ENCODE peak calls at places on chromosomes 4 and X, in six cellular contexts. H is transverse colon, F is GM12865, Y is GM23338, M is astrocyte, X is coronary artery. W is an unnamed sample.

GRCh38 chrX:20066968-20067708 is 49.6 kb downstream of the MAP7D2 start:
- DNase-seq in H (peak; percentile 22), F (peak; percentile 63), Y (peak; percentile 50), M (peak; percentile 43), X (no peak), W (no peak)

GRCh38 chrX:134548257-134548732 is 88.3 kb downstream of the HPRT1 start:
- DNase-seq in H (no peak), F (peak; percentile 63), Y (peak; percentile 27), M (no peak), X (no peak), W (no peak)

GRCh38 chr4:98828801-98829200 is 100.1 kb downstream of the EIF4E start:
- DNase-seq in H (peak; percentile 13), F (peak; percentile 18), Y (peak; percentile 59), M (no peak), X (no peak), W (no peak)

GRCh38 chrX:21493226-21493850 is 119.1 kb downstream of the CNKSR2 start:
- DNase-seq in H (no peak), F (no peak), Y (no peak), M (peak; percentile 57), X (no peak), W (no peak)

GRCh38 chr4:149684516-149684915 is 131.1 kb downstream of the IQCM start:
- DNase-seq in H (no peak), F (no peak), Y (no peak), M (peak; percentile 61), X (no peak), W (no peak)

GRCh38 chrX:127578395-127578794 is 473.8 kb downstream of the ACTRT1 start:
- DNase-seq in H (no peak), F (no peak), Y (no peak), M (no peak), X (no peak), W (no peak)

GRCh38 chrX:117854806-117855205 is 261.8 kb downstream of the KLHL13 start:
- DNase-seq in H (no peak), F (no peak), Y (no peak), M (no peak), X (no peak), W (no peak)

GRCh38 chr4:90127223-90127705 is at the start of gene CCSER1:
- DNase-seq in H (peak; percentile 86), F (peak; percentile 83), Y (peak; percentile 64), M (peak; percentile 71), X (peak; percentile 74), W (no peak)

GRCh38 chr4:886244-886643 is 45.9 kb downstream of the GAK start:
- DNase-seq in H (no peak), F (no peak), Y (no peak), M (no peak), X (no peak), W (no peak)

GRCh38 chrX:53256446-53257041 is 24.8 kb downstream of the IQSEC2 start:
- DNase-seq in H (no peak), F (no peak), Y (peak; percentile 38), M (no peak), X (no peak), W (no peak)

GRCh38 chrX:94751611-94752010 is 1077.6 kb downstream of the FAM133A start:
- DNase-seq in H (no peak), F (no peak), Y (peak; percentile 18), M (no peak), X (no peak), W (no peak)

GRCh38 chr4:185283723-185284122 is 74.3 kb downstream of the SNX25 start:
- DNase-seq in H (no peak), F (no peak), Y (no peak), M (peak; percentile 52), X (no peak), W (peak; percentile 35)

GRCh38 chrX:134718329-134719317 is 60.4 kb upstream of the PLAC1 start:
- DNase-seq in H (no peak), F (peak; percentile 69), Y (peak; percentile 8), M (peak; percentile 94), X (no peak), W (peak; percentile 67)

GRCh38 chr4:86367577-86367976 is 7.7 kb upstream of the MAPK10 start:
- DNase-seq in H (no peak), F (no peak), Y (no peak), M (no peak), X (no peak), W (no peak)

GRCh38 chr4:140150636-140150885 is 3.4 kb downstream of the MAML3 start:
- DNase-seq in H (peak; percentile 88), F (no peak), Y (no peak), M (no peak), X (no peak), W (no peak)

GRCh38 chr4:161183729-161184128 is 980.1 kb downstream of the FSTL5 start:
- DNase-seq in H (no peak), F (no peak), Y (no peak), M (no peak), X (no peak), W (no peak)

GRCh38 chr4:184936071-184936470 is 82.2 kb upstream of the HELT start:
- DNase-seq in H (no peak), F (no peak), Y (no peak), M (no peak), X (no peak), W (no peak)

GRCh38 chr4:121758896-121759568 is 5.9 kb downstream of the SMIM43 start:
- DNase-seq in H (no peak), F (no peak), Y (no peak), M (no peak), X (no peak), W (no peak)

GRCh38 chr4:57374866-57375595 is 264.8 kb upstream of the IGFBP7 start:
- DNase-seq in H (no peak), F (no peak), Y (peak; percentile 15), M (peak; percentile 61), X (no peak), W (no peak)

GRCh38 chrX:154714925-154715324 is 36.0 kb downstream of the GAB3 start:
- DNase-seq in H (peak; percentile 33), F (peak; percentile 62), Y (peak; percentile 60), M (no peak), X (no peak), W (no peak)

GRCh38 chr4:37644962-37645361 is 41.2 kb downstream of the RELL1 start:
- DNase-seq in H (no peak), F (no peak), Y (no peak), M (peak; percentile 65), X (no peak), W (peak; percentile 28)

GRCh38 chr4:47209833-47210232 is 178.5 kb downstream of the GABRB1 start:
- DNase-seq in H (no peak), F (no peak), Y (no peak), M (peak; percentile 92), X (no peak), W (no peak)

GRCh38 chrX:17968367-17968766 is 107.3 kb upstream of the RAI2 start:
- DNase-seq in H (no peak), F (no peak), Y (no peak), M (no peak), X (no peak), W (no peak)

GRCh38 chr4:2081540-2081939 is 22.4 kb downstream of the NAT8L start:
- DNase-seq in H (no peak), F (no peak), Y (no peak), M (no peak), X (peak; percentile 55), W (no peak)

GRCh38 chr4:38075370-38076152 is 115.4 kb downstream of the PTTG2 start:
- DNase-seq in H (peak; percentile 42), F (peak; percentile 57), Y (no peak), M (peak; percentile 26), X (no peak), W (no peak)

GRCh38 chrX:24146283-24146865 is 3.2 kb upstream of the ZFX start:
- DNase-seq in H (no peak), F (no peak), Y (no peak), M (no peak), X (no peak), W (no peak)

GRCh38 chrX:138128025-138128671 is 562.2 kb downstream of the ZIC3 start:
- DNase-seq in H (no peak), F (peak; percentile 37), Y (peak; percentile 55), M (peak; percentile 9), X (no peak), W (peak; percentile 3)

GRCh38 chrX:133984857-133985163 is 584 bp downstream of the GPC3 start:
- DNase-seq in H (no peak), F (no peak), Y (peak; percentile 11), M (no peak), X (no peak), W (no peak)

GRCh38 chr4:118032691-118033090 is 1.6 kb upstream of the NDST3 start:
- DNase-seq in H (no peak), F (no peak), Y (peak; percentile 30), M (peak; percentile 44), X (no peak), W (no peak)

DNA sequence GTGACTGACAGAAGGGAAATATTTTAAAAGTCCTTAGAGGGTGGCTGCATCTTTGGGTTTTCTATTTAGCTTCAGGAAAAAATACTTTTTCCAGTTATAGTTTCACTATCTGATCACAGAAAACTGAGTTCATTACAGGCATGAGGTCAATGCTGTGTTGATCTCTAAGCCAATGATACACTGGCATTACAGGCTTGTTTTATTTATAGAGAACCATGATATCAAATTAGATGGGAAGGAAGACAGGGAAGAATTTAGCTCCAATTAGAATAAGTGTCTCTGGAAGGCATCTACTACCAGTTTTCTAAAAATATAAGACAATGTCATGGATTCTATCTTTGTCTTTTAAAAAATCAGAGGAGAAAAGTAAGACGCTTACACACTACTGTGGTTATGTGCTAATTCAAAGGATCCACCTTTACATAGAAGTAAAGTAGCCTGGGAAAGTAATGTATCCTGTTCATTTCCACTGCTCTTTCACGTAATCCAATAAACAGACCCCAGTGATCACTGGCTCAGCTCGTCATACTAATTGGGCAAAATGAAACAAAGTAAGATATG is 344.5 kb upstream of the PPARGC1A start:
- DNase-seq in H (no peak), F (no peak), Y (no peak), M (no peak), X (no peak), W (no peak)
- TF ChIP-seq CTCF in H (no peak), F (no peak), Y (no peak), M (no peak), X (no peak), W (no peak)

GRCh38 chrX:146881521-146881920 is 67.0 kb upstream of the CXorf51A start:
- DNase-seq in H (no peak), F (no peak), Y (no peak), M (no peak), X (no peak), W (no peak)

GRCh38 chrX:146887020-146887419 is 72.5 kb upstream of the CXorf51A start:
- DNase-seq in H (no peak), F (no peak), Y (no peak), M (no peak), X (no peak), W (no peak)
- TF ChIP-seq CTCF in H (no peak), F (no peak), Y (no peak), M (no peak), X (no peak), W (no peak)

GRCh38 chr4:80033581-80033980 is 39.4 kb downstream of the ANTXR2 start:
- DNase-seq in H (no peak), F (no peak), Y (peak; percentile 28), M (no peak), X (no peak), W (no peak)
- TF ChIP-seq CTCF in H (no peak), F (no peak), Y (peak; percentile 18), M (peak; percentile 2), X (no peak), W (peak; percentile 3)

DNA sequence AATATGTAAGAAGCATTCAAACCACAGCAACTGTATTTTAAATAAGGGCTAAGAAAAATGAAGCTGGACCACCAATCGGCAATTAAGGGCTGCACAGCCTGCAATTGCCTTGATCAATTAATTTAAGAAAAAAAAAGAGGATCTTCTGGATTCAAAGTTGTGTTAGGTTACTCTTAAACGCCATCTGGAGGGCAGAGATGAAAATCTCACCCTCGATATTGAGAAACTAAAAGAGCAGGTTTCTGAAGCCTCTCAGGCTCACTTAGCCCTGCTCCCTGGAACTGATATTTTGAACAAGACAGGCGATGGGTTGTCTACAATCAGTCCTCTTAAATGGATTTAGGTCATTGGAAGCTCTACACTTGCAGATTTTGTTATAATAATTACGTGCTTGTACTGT is 579.4 kb downstream of the GRXCR1 start:
- DNase-seq in H (no peak), F (peak; percentile 39), Y (peak; percentile 39), M (no peak), X (no peak), W (no peak)
- TF ChIP-seq CTCF in H (no peak), F (peak; percentile 28), Y (peak; percentile 46), M (no peak), X (no peak), W (no peak)

W was measured in retinal pigment epithelial cell.